ENCODE peak calls at places on chromosomes 13 and 19, in six cellular contexts. X, T, A, M, E and W are unnamed samples.

GRCh38 chr13:79340490-79340889 is 65.6 kb downstream of the RBM26 start:
- DNase-seq in M (no peak), T (no peak), E (no peak), A (no peak), X (no peak), W (no peak)

GRCh38 chr13:26343816-26344215 is 89.9 kb downstream of the CDK8 start:
- DNase-seq in M (no peak), T (no peak), E (no peak), X (no peak), A (no peak), W (no peak)

GRCh38 chr13:79675931-79676658 is 195.1 kb downstream of the NDFIP2 start:
- DNase-seq in A (no peak), T (no peak), E (no peak), M (no peak), X (no peak), W (no peak)

GRCh38 chr19:3723883-3724282 is 15.7 kb downstream of the TJP3 start:
- DNase-seq in A (no peak), T (no peak), M (no peak), E (no peak), X (no peak), W (no peak)

GRCh38 chr19:38095411-38096308 is 128.4 kb downstream of the DPF1 start:
- DNase-seq in A (peak), X (peak), E (peak), M (peak), T (peak), W (peak)

GRCh38 chr19:1672038-1672768 is 19.8 kb upstream of the TCF3 start:
- DNase-seq in X (peak), T (no peak), A (peak), E (no peak), M (peak), W (peak)

GRCh38 chr13:103250071-103250470 is 183.9 kb upstream of the SLC10A2 start:
- DNase-seq in X (no peak), E (no peak), M (no peak), A (no peak), T (no peak), W (no peak)

GRCh38 chr19:28519950-28520861 is 692.7 kb downstream of the UQCRFS1 start:
- DNase-seq in X (peak), T (no peak), A (no peak), M (no peak), E (no peak), W (no peak)

GRCh38 chr13:110341445-110342247 is 34.6 kb downstream of the COL4A2 start:
- DNase-seq in E (no peak), T (no peak), A (no peak), M (peak), X (no peak), W (peak)

GRCh38 chr13:75581874-75582640 is 32.5 kb downstream of the UCHL3 start:
- DNase-seq in M (no peak), E (no peak), A (peak), X (no peak), T (no peak), W (no peak)

GRCh38 chr19:16036397-16036925 is 39.8 kb upstream of the TPM4 start:
- DNase-seq in E (no peak), M (no peak), A (no peak), T (no peak), X (no peak), W (no peak)

GRCh38 chr13:26562538-26562890 is 5.0 kb downstream of the WASF3 start:
- DNase-seq in T (no peak), M (no peak), A (no peak), E (no peak), X (peak), W (no peak)

GRCh38 chr19:9498183-9498902 is at the start of gene ZNF560:
- DNase-seq in X (peak), M (peak), A (peak), E (no peak), T (no peak), W (peak)

GRCh38 chr13:40762849-40763248 is 8.1 kb downstream of the MRPS31 start:
- DNase-seq in E (no peak), X (peak), A (peak), T (no peak), M (no peak), W (no peak)

GRCh38 chr13:112245959-112246358 is 130.2 kb upstream of the SPACA7 start:
- DNase-seq in T (no peak), X (no peak), A (no peak), M (no peak), E (no peak), W (no peak)

GRCh38 chr13:50914848-50915247 is 5.3 kb downstream of the RNASEH2B start:
- DNase-seq in A (no peak), T (no peak), M (no peak), E (no peak), X (peak), W (peak)

GRCh38 chr19:39083983-39084731 is at the start of gene ACP7:
- DNase-seq in E (no peak), X (no peak), T (no peak), M (no peak), A (no peak), W (no peak)

GRCh38 chr19:47729799-47730520 is 15.4 kb upstream of the NOP53 start:
- DNase-seq in T (peak), X (peak), M (peak), E (no peak), A (no peak), W (peak)

GRCh38 chr19:18596752-18597157 is 8.2 kb downstream of the REX1BD start:
- DNase-seq in X (no peak), E (no peak), A (no peak), M (no peak), T (no peak), W (peak)

GRCh38 chr13:110249326-110249725 is 57.6 kb downstream of the COL4A1 start:
- DNase-seq in T (no peak), A (no peak), E (no peak), M (no peak), X (no peak), W (no peak)

GRCh38 chr13:97122381-97122996 is 99.6 kb upstream of the MBNL2 start:
- DNase-seq in T (no peak), M (no peak), A (peak), E (peak), X (peak), W (peak)

GRCh38 chr19:49362926-49363264 is 679 bp upstream of the TEAD2 start:
- DNase-seq in X (no peak), M (no peak), T (no peak), A (peak), E (no peak), W (peak)

GRCh38 chr19:873084-874019 is 13.9 kb downstream of the CFD start:
- DNase-seq in T (no peak), M (peak), A (no peak), E (peak), X (peak), W (peak)

GRCh38 chr13:66501187-66501586 is 728.9 kb downstream of the PCDH9 start:
- DNase-seq in A (peak), X (peak), T (no peak), E (no peak), M (no peak), W (peak)